ENCODE peak calls at places on chromosomes 13 and 19, in four cellular contexts. I, A, O and D are unnamed samples.

GRCh38 chr19:51926784-51927741 is at the start of gene ZNF613:
- DNase-seq in I (peak), A (peak), O (peak), D (peak)

GRCh38 chr19:29677001-29677781 is 11.9 kb downstream of the PLEKHF1 start:
- DNase-seq in I (peak), A (no peak), O (no peak), D (no peak)

GRCh38 chr13:23067129-23067528 is 113.7 kb upstream of the SGCG start:
- DNase-seq in I (no peak), A (no peak), O (no peak), D (no peak)

GRCh38 chr13:49113526-49114286 is 106.4 kb upstream of the MLNR start:
- DNase-seq in I (peak), A (no peak), O (peak), D (no peak)

GRCh38 chr19:30812099-30812684 is 440.0 kb downstream of the ZNF536 start:
- DNase-seq in I (no peak), A (no peak), O (no peak), D (no peak)

GRCh38 chr19:45798995-45799517 is 6.4 kb upstream of the DMWD start:
- DNase-seq in I (peak), A (peak), O (peak), D (no peak)

GRCh38 chr13:94119360-94119936 is 360.0 kb downstream of the DCT start:
- DNase-seq in I (no peak), A (no peak), O (no peak), D (no peak)

GRCh38 chr13:44819245-44819644 is 170.0 kb downstream of the NUFIP1 start:
- DNase-seq in I (peak), A (peak), O (peak), D (no peak)

GRCh38 chr13:99590519-99591011 is 89.3 kb downstream of the TM9SF2 start:
- DNase-seq in I (no peak), A (no peak), O (peak), D (no peak)

GRCh38 chr13:31073859-31074718 is 87.6 kb downstream of the HSPH1 start:
- DNase-seq in I (peak), A (no peak), O (peak), D (peak)

GRCh38 chr19:57008432-57008831 is 111.4 kb upstream of the USP29 start:
- DNase-seq in I (no peak), A (no peak), O (no peak), D (no peak)

GRCh38 chr13:50928609-50929274 is 19.2 kb downstream of the RNASEH2B start:
- DNase-seq in I (no peak), A (no peak), O (no peak), D (no peak)

GRCh38 chr13:97141564-97142005 is 80.5 kb upstream of the MBNL2 start:
- DNase-seq in I (peak), A (peak), O (peak), D (peak)

GRCh38 chr13:51148952-51149573 is 38.0 kb upstream of the C13orf42 start:
- DNase-seq in I (peak), A (no peak), O (peak), D (peak)

GRCh38 chr13:51501592-51502205 is 48.9 kb upstream of the INTS6 start:
- DNase-seq in I (no peak), A (no peak), O (peak), D (no peak)

GRCh38 chr19:925912-926594 is at the start of gene ARID3A:
- DNase-seq in I (no peak), A (peak), O (no peak), D (no peak)

GRCh38 chr13:20160346-20161274 is at the start of gene GJA3:
- DNase-seq in I (peak), A (no peak), O (peak), D (peak)

GRCh38 chr13:105915451-105915850 is 620.0 kb downstream of the EFNB2 start:
- DNase-seq in I (no peak), A (peak), O (no peak), D (no peak)

GRCh38 chr13:44435142-44435982 is 61.7 kb downstream of the SERP2 start:
- DNase-seq in I (peak), A (peak), O (peak), D (peak)

GRCh38 chr19:24054044-24054935 is 32.7 kb upstream of the ZNF254 start:
- DNase-seq in I (no peak), A (peak), O (peak), D (no peak)

GRCh38 chr13:96782186-96782585 is 212.1 kb downstream of the OXGR1 start:
- DNase-seq in I (no peak), A (no peak), O (no peak), D (no peak)

GRCh38 chr19:18794029-18794313 is 2.9 kb upstream of the COMP start:
- DNase-seq in I (no peak), A (no peak), O (no peak), D (no peak)

GRCh38 chr19:18791315-18791678 is 192 bp upstream of the COMP start:
- DNase-seq in I (no peak), A (no peak), O (no peak), D (no peak)

GRCh38 chr19:18792661-18793060 is 1.6 kb upstream of the COMP start:
- DNase-seq in I (no peak), A (no peak), O (no peak), D (no peak)

GRCh38 chr19:18794692-18795091 is 3.6 kb upstream of the COMP start:
- DNase-seq in I (no peak), A (no peak), O (no peak), D (no peak)

GRCh38 chr19:18793144-18794028 is 2.3 kb upstream of the COMP start:
- DNase-seq in I (no peak), A (no peak), O (no peak), D (no peak)
- H2AK5ac ChIP-seq in I (no peak), A (no peak), O (no peak), D (no peak)

GRCh38 chr19:54541712-54542111 is 31.9 kb upstream of the LILRA2 start:
- DNase-seq in I (no peak), A (no peak), O (no peak), D (no peak)
- H2AK5ac ChIP-seq in I (no peak), A (no peak), O (no peak), D (no peak)

DNA sequence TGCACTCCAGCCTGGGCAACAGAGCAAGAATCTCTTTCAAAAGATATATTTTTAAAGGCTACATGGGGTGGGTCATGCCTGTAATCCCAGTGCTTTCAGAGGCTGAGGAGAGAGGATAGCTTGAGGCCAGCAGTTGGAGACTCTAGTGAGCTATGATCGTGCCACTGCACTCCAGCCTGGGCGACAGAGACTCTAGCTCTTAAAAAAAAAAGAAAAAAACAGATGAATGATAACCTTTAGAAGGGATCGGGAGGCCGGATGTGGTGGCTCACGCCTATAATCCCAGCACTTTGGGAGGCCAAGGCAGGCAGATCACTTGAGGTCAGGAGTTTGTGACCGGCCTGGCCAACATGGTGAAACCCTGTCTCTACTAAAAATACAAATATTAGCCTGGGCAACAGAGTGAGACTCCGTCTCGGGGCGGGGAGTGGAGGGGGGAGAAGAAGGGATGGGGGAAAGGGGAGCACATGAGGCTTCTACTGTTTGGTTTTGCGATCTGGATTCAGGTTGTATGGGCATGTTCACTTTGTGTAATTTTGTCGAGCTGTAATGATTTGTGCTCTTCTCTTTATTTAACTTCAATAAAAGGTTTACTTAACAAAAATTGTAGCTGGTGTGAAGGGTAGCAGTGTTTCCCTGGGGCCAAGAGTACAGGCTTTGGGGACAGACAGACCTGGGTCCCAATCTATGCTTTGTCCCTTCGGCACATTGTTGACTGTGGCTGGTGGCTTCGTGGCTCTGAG is 1.1 kb upstream of the PSMC4 start:
- DNase-seq in I (no peak), A (no peak), O (no peak), D (no peak)
- H2AK5ac ChIP-seq in I (peak), A (peak), O (peak), D (no peak)

DNA sequence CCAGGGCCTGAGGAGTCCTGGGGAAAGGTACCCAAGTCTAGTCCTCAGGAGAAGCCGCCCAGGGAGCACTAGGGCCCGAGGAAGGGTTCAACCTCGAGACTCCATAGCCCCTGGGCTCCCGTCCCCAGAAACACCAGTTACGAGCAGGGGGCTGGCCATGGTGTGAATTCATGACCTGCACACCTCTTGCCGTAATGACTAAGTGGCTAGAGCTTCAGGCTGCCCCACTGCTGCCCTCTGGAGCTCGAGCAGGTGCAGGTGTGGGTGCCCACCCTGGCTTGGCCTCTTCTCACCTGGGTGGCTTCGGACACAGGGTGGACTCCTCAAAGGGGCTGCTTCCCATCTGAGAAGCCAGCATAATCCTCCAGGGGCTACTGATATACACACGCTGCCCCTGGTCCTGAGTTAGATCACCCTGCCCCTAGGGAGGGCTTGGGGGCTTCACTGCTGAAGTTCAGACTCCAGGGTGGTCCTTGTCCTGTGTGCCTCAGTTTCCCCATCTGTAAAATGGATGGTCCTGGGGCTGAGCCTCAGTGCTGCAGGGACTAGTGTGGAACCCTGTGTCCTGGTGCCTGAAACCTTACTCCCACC is 13.6 kb downstream of the SPC24 start:
- DNase-seq in I (peak), A (no peak), O (no peak), D (no peak)
- H2AK5ac ChIP-seq in I (no peak), A (no peak), O (peak), D (peak)

GRCh38 chr19:41371541-41371940 is 4.8 kb upstream of the TMEM91 start:
- DNase-seq in I (no peak), A (peak), O (no peak), D (no peak)
- H2AK5ac ChIP-seq in I (no peak), A (no peak), O (no peak), D (no peak)

DNA sequence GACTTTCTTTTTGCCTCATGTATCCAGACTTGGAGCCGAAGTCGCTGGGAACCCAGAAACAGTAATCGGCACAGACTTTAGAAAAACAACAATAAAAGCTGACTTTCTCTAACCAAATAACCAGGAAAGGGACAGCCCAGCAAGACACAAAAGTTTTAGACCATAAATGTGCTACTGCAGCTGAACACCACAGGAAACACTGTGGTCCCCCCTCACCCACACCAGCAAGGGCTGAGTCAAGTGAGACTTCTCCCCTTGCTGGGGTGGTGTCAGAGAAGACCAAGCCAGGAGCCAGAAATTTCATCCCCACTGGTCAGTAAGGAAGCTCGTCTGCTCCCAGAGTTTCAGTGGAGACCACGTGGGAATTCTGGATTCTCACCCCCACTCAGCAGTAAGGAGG is 70.6 kb downstream of the ESD start:
- DNase-seq in I (no peak), A (no peak), O (no peak), D (no peak)
- H2AK5ac ChIP-seq in I (no peak), A (no peak), O (no peak), D (no peak)

DNA sequence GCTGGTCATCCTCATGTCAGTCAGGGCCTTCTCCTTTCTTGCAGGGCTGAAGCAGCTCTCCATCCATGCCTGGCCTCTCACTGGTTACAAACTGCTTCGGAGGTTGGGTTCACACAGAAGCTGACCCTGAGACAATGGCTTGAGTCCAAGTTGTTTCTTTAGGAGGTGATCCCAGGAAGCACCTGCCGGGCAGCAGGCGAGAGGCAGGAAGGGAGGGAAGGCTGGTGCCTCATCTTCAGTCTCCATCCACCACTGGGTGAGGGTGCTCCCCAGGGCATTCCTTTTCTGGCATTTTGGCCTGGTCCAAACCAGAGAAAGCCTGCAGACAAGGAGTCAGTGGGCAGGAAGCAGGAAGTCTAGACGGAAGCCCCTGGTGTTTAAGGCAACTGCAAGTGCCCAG is 17.6 kb upstream of the SPATA13 start:
- DNase-seq in I (no peak), A (no peak), O (no peak), D (no peak)
- H2AK5ac ChIP-seq in I (no peak), A (no peak), O (peak), D (no peak)

GRCh38 chr19:13931582-13932378 is 6.4 kb downstream of the PODNL1 start:
- DNase-seq in I (no peak), A (no peak), O (no peak), D (no peak)

GRCh38 chr19:13935765-13936486 is 2.3 kb downstream of the PODNL1 start:
- DNase-seq in I (peak), A (no peak), O (no peak), D (peak)

GRCh38 chr19:13932911-13933393 is 5.3 kb downstream of the PODNL1 start:
- DNase-seq in I (no peak), A (no peak), O (no peak), D (no peak)

GRCh38 chr19:13937479-13938360 is 497 bp downstream of the PODNL1 start:
- DNase-seq in I (no peak), A (no peak), O (no peak), D (no peak)

GRCh38 chr19:13934785-13935109 is 3.5 kb downstream of the PODNL1 start:
- DNase-seq in I (no peak), A (no peak), O (no peak), D (no peak)
- H2AK5ac ChIP-seq in I (no peak), A (no peak), O (no peak), D (no peak)

DNA sequence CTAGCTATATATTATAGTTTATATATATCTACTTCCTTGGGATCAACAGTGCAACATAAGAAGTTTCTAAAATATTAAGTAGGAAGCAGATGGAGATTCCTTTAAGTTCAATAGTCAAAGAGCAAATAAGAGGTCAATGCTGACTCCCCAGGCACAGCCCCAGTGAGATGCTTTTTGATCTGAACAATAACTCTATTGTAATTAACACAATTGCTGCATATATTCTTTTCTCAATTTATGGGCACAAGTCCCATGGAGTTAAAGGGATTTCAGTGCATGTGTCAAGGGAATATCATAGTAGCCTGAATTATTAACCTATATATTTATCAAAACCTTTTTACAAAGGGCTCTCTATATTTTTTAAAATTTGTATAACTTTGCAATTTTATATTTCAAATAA is 180.8 kb downstream of the SPRY2 start:
- DNase-seq in I (no peak), A (no peak), O (no peak), D (no peak)
- H2AK5ac ChIP-seq in I (no peak), A (no peak), O (no peak), D (no peak)